ENCODE peak calls at places on chromosomes 11 and 22, in five cellular contexts. D is MM.1S, K is GM23248, L is SK-N-SH, P is HCT116. X is an unnamed sample.
A peak's percentile ranks its signal among the peaks of the same experiment; 100 is the strongest.

GRCh38 chr11:124586247-124586860 is 16.6 kb downstream of the OR8A1 start:
- DNase-seq in D (peak; percentile 53), K (peak; percentile 69), L (peak; percentile 32), P (peak; percentile 44), X (peak; percentile 80)

GRCh38 chr22:19723165-19723989 is at the start of gene GP1BB:
- DNase-seq in D (no peak), K (no peak), L (no peak), P (no peak), X (peak; percentile 72)

GRCh38 chr11:128686745-128687177 is 7.1 kb upstream of the FLI1 start:
- DNase-seq in D (peak; percentile 40), K (peak; percentile 79), L (peak; percentile 71), P (no peak), X (peak; percentile 68)

GRCh38 chr11:89498845-89499448 is 7.8 kb upstream of the NOX4 start:
- DNase-seq in D (no peak), K (no peak), L (no peak), P (peak; percentile 13), X (no peak)

GRCh38 chr11:8022876-8023275 is 35.7 kb downstream of the EIF3F start:
- DNase-seq in D (no peak), K (no peak), L (no peak), P (no peak), X (no peak)

GRCh38 chr11:101860694-101861371 is 54.0 kb upstream of the CEP126 start:
- DNase-seq in D (peak; percentile 62), K (peak; percentile 87), L (peak; percentile 30), P (peak; percentile 57), X (peak; percentile 86)

GRCh38 chr11:10674991-10675440 is 18.5 kb downstream of the IRAG1 start:
- DNase-seq in D (no peak), K (peak; percentile 66), L (no peak), P (no peak), X (no peak)

GRCh38 chr11:115530752-115531151 is 26.5 kb upstream of the CADM1 start:
- DNase-seq in D (no peak), K (no peak), L (no peak), P (no peak), X (no peak)

GRCh38 chr11:134036484-134037092 is 32.3 kb upstream of the JAM3 start:
- DNase-seq in D (no peak), K (peak; percentile 55), L (peak; percentile 65), P (no peak), X (no peak)

GRCh38 chr22:44133161-44133560 is 47.6 kb upstream of the PARVG start:
- DNase-seq in D (no peak), K (peak; percentile 78), L (no peak), P (no peak), X (no peak)

GRCh38 chr11:85950317-85951048 is 95.3 kb downstream of the CCDC83 start:
- DNase-seq in D (no peak), K (no peak), L (no peak), P (no peak), X (no peak)

GRCh38 chr22:36197065-36197440 is 4.6 kb downstream of the APOL4 start:
- DNase-seq in D (peak; percentile 69), K (peak; percentile 47), L (peak; percentile 27), P (no peak), X (peak; percentile 95)

GRCh38 chr22:19352217-19352616 is 60.7 kb upstream of the CLTCL1 start:
- DNase-seq in D (no peak), K (no peak), L (no peak), P (no peak), X (no peak)

GRCh38 chr11:64770120-64770519 is 8.2 kb downstream of the SF1 start:
- DNase-seq in D (no peak), K (no peak), L (no peak), P (no peak), X (no peak)

GRCh38 chr11:124069429-124070401 is 28.6 kb upstream of the OR10G7 start:
- DNase-seq in D (no peak), K (peak; percentile 78), L (peak; percentile 50), P (peak; percentile 42), X (peak; percentile 80)

GRCh38 chr11:30326114-30326783 is 3.3 kb downstream of the ARL14EP start:
- DNase-seq in D (no peak), K (peak; percentile 71), L (peak; percentile 8), P (no peak), X (no peak)

GRCh38 chr11:46264976-46265375 is 12.5 kb upstream of the CREB3L1 start:
- DNase-seq in D (no peak), K (no peak), L (no peak), P (no peak), X (no peak)

GRCh38 chr11:95985174-95985808 is 61.4 kb upstream of the MTMR2 start:
- DNase-seq in D (no peak), K (peak; percentile 66), L (no peak), P (no peak), X (no peak)

GRCh38 chr22:37328017-37328416 is 45.7 kb downstream of the CYTH4 start:
- DNase-seq in D (no peak), K (peak; percentile 91), L (no peak), P (peak; percentile 96), X (no peak)

GRCh38 chr11:59271247-59271755 is 58.6 kb upstream of the MPEG1 start:
- DNase-seq in D (no peak), K (no peak), L (no peak), P (no peak), X (no peak)

GRCh38 chr11:121478895-121479281 is 26.1 kb upstream of the SORL1-AS1 start:
- DNase-seq in D (no peak), K (no peak), L (no peak), P (no peak), X (no peak)

GRCh38 chr11:44072757-44073658 is 6.9 kb downstream of the ACCS start:
- DNase-seq in D (no peak), K (no peak), L (no peak), P (no peak), X (no peak)

GRCh38 chr11:44617671-44618461 is 52.4 kb downstream of the CD82 start:
- DNase-seq in D (no peak), K (no peak), L (no peak), P (no peak), X (no peak)

GRCh38 chr22:29260601-29261315 is 7.0 kb downstream of the RHBDD3 start:
- DNase-seq in D (no peak), K (peak; percentile 7), L (peak; percentile 39), P (no peak), X (no peak)

GRCh38 chr22:27809700-27810365 is 8.3 kb upstream of the MN1 start:
- DNase-seq in D (no peak), K (no peak), L (no peak), P (no peak), X (no peak)

GRCh38 chr11:1384206-1384965 is 5.3 kb upstream of the BRSK2 start:
- DNase-seq in D (no peak), K (peak; percentile 43), L (no peak), P (no peak), X (no peak)

GRCh38 chr11:65912840-65913239 is 6.0 kb downstream of the C11orf68 start:
- DNase-seq in D (no peak), K (peak; percentile 88), L (no peak), P (no peak), X (no peak)

GRCh38 chr11:117814204-117814765 is 10.3 kb downstream of the FXYD2 start:
- DNase-seq in D (no peak), K (no peak), L (no peak), P (no peak), X (no peak)

GRCh38 chr11:64649304-64649703 is 58.3 kb downstream of the SLC22A12 start:
- DNase-seq in D (no peak), K (peak; percentile 27), L (peak; percentile 71), P (peak; percentile 24), X (peak; percentile 34)

GRCh38 chr11:13959001-13959400 is 3.5 kb upstream of the SPON1 start:
- DNase-seq in D (no peak), K (no peak), L (peak; percentile 14), P (no peak), X (no peak)

GRCh38 chr11:81870815-81871214 is 862.8 kb downstream of the FAM181B start:
- DNase-seq in D (no peak), K (no peak), L (no peak), P (no peak), X (no peak)

GRCh38 chr11:81870066-81870412 is 863.6 kb downstream of the FAM181B start:
- DNase-seq in D (no peak), K (no peak), L (no peak), P (no peak), X (no peak)

GRCh38 chr11:81869337-81870065 is 864.2 kb downstream of the FAM181B start:
- DNase-seq in D (peak; percentile 98), K (no peak), L (no peak), P (no peak), X (no peak)

GRCh38 chr11:81874627-81875026 is 859.0 kb downstream of the FAM181B start:
- DNase-seq in D (peak; percentile 74), K (no peak), L (no peak), P (no peak), X (no peak)
- TF ChIP-seq EZH2phosphoT487 in D (no peak), K (no peak), L (no peak), P (no peak), X (no peak)

GRCh38 chr11:76716268-76716667 is 45.7 kb upstream of the LRRC32 start:
- DNase-seq in D (no peak), K (no peak), L (no peak), P (no peak), X (no peak)
- H3K27ac ChIP-seq in D (no peak overlapping the region), K (no peak overlapping the region), L (no peak overlapping the region), P (no peak overlapping the region), X (no peak overlapping the region)

DNA sequence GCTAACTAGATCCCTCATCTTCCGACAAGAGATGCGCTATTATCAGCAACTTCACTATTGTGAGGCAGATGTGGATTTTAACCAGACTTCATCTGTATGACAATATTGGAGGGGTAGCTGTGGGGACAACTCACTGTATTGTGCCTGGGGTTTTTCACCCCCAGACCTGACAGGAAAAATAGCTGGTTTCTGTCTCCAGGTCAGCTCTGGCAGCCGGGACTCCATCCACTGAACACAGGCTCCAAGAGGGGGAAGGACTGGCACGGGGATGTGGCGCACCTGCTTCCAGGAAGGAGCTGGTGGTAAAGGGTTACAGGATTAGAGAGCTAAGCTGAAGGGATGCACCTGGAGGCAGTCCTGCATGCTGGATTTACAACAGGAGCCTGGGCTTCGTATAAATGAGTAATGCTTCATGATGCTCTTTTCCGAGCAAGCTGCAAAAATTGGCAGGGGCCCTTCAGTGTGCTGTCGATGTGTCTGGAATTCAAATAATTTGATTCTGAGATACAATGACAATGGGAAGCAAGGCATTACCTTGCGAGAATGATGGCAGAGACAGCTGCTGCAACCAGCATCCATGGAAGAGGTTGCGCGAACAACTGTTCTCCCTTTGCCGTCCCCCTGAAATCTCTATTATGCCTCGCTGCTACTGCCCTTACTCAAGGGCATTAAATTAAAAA is 49.5 kb downstream of the LMO2 start:
- DNase-seq in D (no peak), K (no peak), L (peak; percentile 53), P (no peak), X (no peak)
- TF ChIP-seq EZH2phosphoT487 in D (no peak), K (no peak), L (no peak), P (no peak), X (no peak)

DNA sequence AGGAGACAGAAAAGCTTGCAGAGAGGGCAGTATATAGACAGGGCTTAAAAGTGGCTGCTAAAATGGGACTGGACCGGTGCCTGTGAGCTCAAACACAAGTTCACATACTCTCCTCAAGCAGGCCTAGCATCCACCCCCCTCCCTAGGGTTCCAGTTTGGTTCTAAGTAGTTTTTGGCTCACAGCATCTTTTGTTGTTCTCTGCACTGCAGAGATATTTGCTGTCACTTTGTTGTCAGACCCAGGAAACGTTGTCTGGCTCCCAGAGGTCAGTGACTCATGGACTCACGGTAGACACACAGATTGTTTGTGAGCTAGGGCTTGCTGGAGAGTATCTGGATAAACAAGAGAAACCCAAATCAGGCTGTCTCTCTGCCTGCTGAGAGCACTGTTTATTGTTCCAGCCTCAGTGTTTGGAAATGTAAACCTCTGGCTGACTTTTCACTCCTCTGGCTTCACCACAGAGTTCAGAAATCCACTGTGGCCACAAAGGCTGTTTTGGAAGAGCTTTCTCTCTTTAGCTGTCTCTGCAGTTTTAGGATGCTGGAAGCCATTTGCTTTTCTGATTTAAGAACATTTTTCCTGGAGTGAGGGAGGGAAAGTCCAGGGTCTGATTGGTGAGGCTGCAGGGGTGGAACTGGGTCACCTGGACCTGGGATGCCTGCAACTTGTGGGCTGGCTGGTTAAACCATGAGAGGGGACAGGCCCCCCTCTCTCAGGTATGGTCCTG is 303.7 kb upstream of the PLET1 start:
- DNase-seq in D (no peak), K (peak; percentile 49), L (no peak), P (no peak), X (peak; percentile 27)
- H3K27ac ChIP-seq in D (no peak overlapping the region), K (no peak overlapping the region), L (no peak overlapping the region), P (no peak overlapping the region), X (peak overlapping the region; percentile 33)

X was measured in hepatocyte.